ENCODE peak calls at places on chromosomes 3 and 15, in five cellular contexts. N is IMR-90; K is NCI-H2081; G is activated CD4-positive, alpha-beta T cell treated with anti-CD3 and anti-CD28 coated beads for 48 hours; C is GM04503. E is an unnamed sample.

GRCh38 chr15:26773917-26774316 is 1.1 kb upstream of the GABRB3 start:
- DNase-seq in N (no peak), K (no peak), G (no peak), C (no peak), E (no peak)

GRCh38 chr3:44995142-44995770 is 19.2 kb downstream of the EXOSC7 start:
- DNase-seq in N (peak), K (peak), G (no peak), C (peak), E (peak)

GRCh38 chr3:36714343-36714742 is 50.0 kb downstream of the DCLK3 start:
- DNase-seq in N (no peak), K (no peak), G (no peak), C (peak), E (no peak)

GRCh38 chr3:64074091-64074490 is 50.8 kb upstream of the PSMD6 start:
- DNase-seq in N (peak), K (no peak), G (no peak), C (no peak), E (no peak)

GRCh38 chr3:102909904-102910303 is 475.1 kb downstream of the ZPLD1 start:
- DNase-seq in N (no peak), K (no peak), G (no peak), C (no peak), E (no peak)

GRCh38 chr3:123414958-123415792 is 33.7 kb downstream of the ADCY5 start:
- DNase-seq in N (no peak), K (no peak), G (no peak), C (no peak), E (no peak)

GRCh38 chr3:169149349-169149890 is 514.1 kb downstream of the MECOM start:
- DNase-seq in N (peak), K (peak), G (peak), C (no peak), E (peak)

GRCh38 chr15:26028086-26028740 is 165.1 kb upstream of the ATP10A start:
- DNase-seq in N (no peak), K (no peak), G (no peak), C (peak), E (no peak)

GRCh38 chr3:124770341-124771082 is 40.3 kb downstream of the UMPS start:
- DNase-seq in N (no peak), K (peak), G (no peak), C (no peak), E (no peak)

GRCh38 chr3:111333642-111334041 is 208.4 kb upstream of the CD96 start:
- DNase-seq in N (peak), K (no peak), G (no peak), C (no peak), E (no peak)

GRCh38 chr15:77421370-77421700 is 647 bp downstream of the HMG20A start:
- DNase-seq in N (peak), K (no peak), G (no peak), C (no peak), E (no peak)

GRCh38 chr3:127033786-127034185 is 50.9 kb downstream of the PLXNA1 start:
- DNase-seq in N (no peak), K (no peak), G (no peak), C (no peak), E (no peak)

GRCh38 chr3:132008841-132009638 is 25.8 kb downstream of the CPNE4 start:
- DNase-seq in N (no peak), K (no peak), G (no peak), C (no peak), E (peak)

GRCh38 chr3:9906480-9906879 is 3.8 kb downstream of the IL17RE start:
- DNase-seq in N (no peak), K (no peak), G (no peak), C (no peak), E (no peak)

GRCh38 chr15:40320931-40321371 is 2.5 kb upstream of the INAFM2 start:
- DNase-seq in N (peak), K (peak), G (peak), C (no peak), E (peak)

GRCh38 chr15:78024141-78024567 is 53.4 kb downstream of the TBC1D2B start:
- DNase-seq in N (peak), K (no peak), G (no peak), C (no peak), E (peak)

GRCh38 chr3:15820911-15821310 is 23.1 kb upstream of the ANKRD28 start:
- DNase-seq in N (no peak), K (no peak), G (no peak), C (no peak), E (no peak)

GRCh38 chr15:100833432-100834389 is 45.9 kb upstream of the ALDH1A3 start:
- DNase-seq in N (no peak), K (peak), G (no peak), C (no peak), E (no peak)

GRCh38 chr3:10742031-10742671 is 73.9 kb upstream of the SLC6A11 start:
- DNase-seq in N (no peak), K (no peak), G (no peak), C (no peak), E (no peak)

GRCh38 chr15:65033659-65034269 is 4.3 kb upstream of the MTFMT start:
- DNase-seq in N (peak), K (peak), G (peak), C (no peak), E (no peak)

GRCh38 chr15:93231261-93231939 is 142.4 kb upstream of the RGMA start:
- DNase-seq in N (no peak), K (no peak), G (no peak), C (no peak), E (no peak)

GRCh38 chr3:30539214-30539613 is 67.2 kb upstream of the TGFBR2 start:
- DNase-seq in N (no peak), K (no peak), G (no peak), C (no peak), E (no peak)

GRCh38 chr15:43241100-43241499 is 20.3 kb upstream of the EPB42 start:
- DNase-seq in N (peak), K (no peak), G (no peak), C (peak), E (no peak)

GRCh38 chr3:1843111-1843510 is 255.6 kb upstream of the CNTN4 start:
- DNase-seq in N (no peak), K (no peak), G (no peak), C (no peak), E (no peak)

GRCh38 chr3:184177331-184177731 is 2.7 kb downstream of the AP2M1 start:
- DNase-seq in N (peak), K (no peak), G (no peak), C (no peak), E (no peak)

GRCh38 chr3:188706599-188706998 is 465.2 kb upstream of the TPRG1 start:
- DNase-seq in N (peak), K (no peak), G (no peak), C (no peak), E (no peak)

GRCh38 chr15:90266485-90266884 is 1.0 kb downstream of the NGRN start:
- DNase-seq in N (peak), K (no peak), G (peak), C (no peak), E (no peak)